ENCODE peak calls at places on chromosomes 2 and 18, in five cellular contexts. P is HepG2, O is K562, B is GM12878, A is SK-N-SH. V is an unnamed sample.

GRCh38 chr18:57113783-57114465 is 33.0 kb upstream of the BOD1L2 start:
- DNase-seq in O (no peak), P (no peak), B (no peak), A (no peak), V (no peak)

GRCh38 chr2:134470561-134471168 is 216.8 kb downstream of the MGAT5 start:
- DNase-seq in P (no peak), O (no peak), A (no peak), B (no peak), V (no peak)

GRCh38 chr2:50746526-50746925 is 285.4 kb downstream of the NRXN1 start:
- DNase-seq in A (peak), B (no peak), O (peak), P (peak), V (peak)

GRCh38 chr2:60033325-60033724 is 520.1 kb downstream of the BCL11A start:
- DNase-seq in B (no peak), P (no peak), A (no peak), O (no peak), V (no peak)

GRCh38 chr2:12727085-12727484 is 10.3 kb downstream of the TRIB2 start:
- DNase-seq in O (no peak), P (no peak), A (no peak), B (no peak), V (no peak)

GRCh38 chr18:24933345-24933744 is 418.6 kb downstream of the ZNF521 start:
- DNase-seq in P (no peak), A (no peak), O (peak), B (no peak), V (no peak)

GRCh38 chr2:158178646-158179045 is 77.0 kb downstream of the UPP2 start:
- DNase-seq in B (no peak), P (no peak), A (peak), O (no peak), V (no peak)

GRCh38 chr2:224894356-224894755 is 147.9 kb downstream of the DOCK10 start:
- DNase-seq in P (no peak), O (no peak), B (peak), A (no peak), V (no peak)

GRCh38 chr2:175446201-175446600 is 264.7 kb upstream of the ATP5MC3 start:
- DNase-seq in A (no peak), O (no peak), B (no peak), P (no peak), V (no peak)

GRCh38 chr2:226548706-226549105 is 250.9 kb downstream of the IRS1 start:
- DNase-seq in O (no peak), B (no peak), P (no peak), A (no peak), V (no peak)

GRCh38 chr18:51135361-51135760 is 62.1 kb downstream of the MEX3C start:
- DNase-seq in O (no peak), A (no peak), P (no peak), B (no peak), V (no peak)

GRCh38 chr2:84844141-84844540 is 36.7 kb downstream of the TRABD2A start:
- DNase-seq in P (no peak), B (no peak), O (no peak), A (no peak), V (no peak)

GRCh38 chr2:62511636-62512035 is 5.6 kb upstream of the TMEM17 start:
- DNase-seq in B (no peak), O (no peak), P (no peak), A (no peak), V (no peak)

GRCh38 chr2:182894174-182894573 is 27.7 kb upstream of the FRZB start:
- DNase-seq in O (no peak), B (no peak), P (no peak), A (no peak), V (no peak)

GRCh38 chr2:28612131-28612812 is 116.4 kb downstream of the PLB1 start:
- DNase-seq in A (no peak), P (no peak), B (no peak), O (no peak), V (no peak)

GRCh38 chr18:79570266-79571201 is 109.1 kb upstream of the CTDP1 start:
- DNase-seq in P (no peak), A (no peak), B (no peak), O (no peak), V (peak)

GRCh38 chr2:119221609-119222008 is 2.0 kb upstream of the STEAP3 start:
- DNase-seq in B (no peak), A (no peak), O (no peak), P (no peak), V (no peak)

GRCh38 chr2:96952976-96953610 is 33.3 kb downstream of the FAM178B start:
- DNase-seq in O (no peak), P (no peak), A (no peak), B (no peak), V (no peak)

GRCh38 chr2:96950391-96951124 is 35.8 kb downstream of the FAM178B start:
- DNase-seq in B (no peak), P (no peak), A (no peak), O (no peak), V (no peak)

GRCh38 chr2:96951125-96951654 is 35.2 kb downstream of the FAM178B start:
- DNase-seq in O (peak), P (peak), A (peak), B (no peak), V (peak)

GRCh38 chr2:96953611-96954489 is 32.5 kb downstream of the FAM178B start:
- DNase-seq in P (no peak), O (no peak), A (no peak), B (no peak), V (no peak)

DNA sequence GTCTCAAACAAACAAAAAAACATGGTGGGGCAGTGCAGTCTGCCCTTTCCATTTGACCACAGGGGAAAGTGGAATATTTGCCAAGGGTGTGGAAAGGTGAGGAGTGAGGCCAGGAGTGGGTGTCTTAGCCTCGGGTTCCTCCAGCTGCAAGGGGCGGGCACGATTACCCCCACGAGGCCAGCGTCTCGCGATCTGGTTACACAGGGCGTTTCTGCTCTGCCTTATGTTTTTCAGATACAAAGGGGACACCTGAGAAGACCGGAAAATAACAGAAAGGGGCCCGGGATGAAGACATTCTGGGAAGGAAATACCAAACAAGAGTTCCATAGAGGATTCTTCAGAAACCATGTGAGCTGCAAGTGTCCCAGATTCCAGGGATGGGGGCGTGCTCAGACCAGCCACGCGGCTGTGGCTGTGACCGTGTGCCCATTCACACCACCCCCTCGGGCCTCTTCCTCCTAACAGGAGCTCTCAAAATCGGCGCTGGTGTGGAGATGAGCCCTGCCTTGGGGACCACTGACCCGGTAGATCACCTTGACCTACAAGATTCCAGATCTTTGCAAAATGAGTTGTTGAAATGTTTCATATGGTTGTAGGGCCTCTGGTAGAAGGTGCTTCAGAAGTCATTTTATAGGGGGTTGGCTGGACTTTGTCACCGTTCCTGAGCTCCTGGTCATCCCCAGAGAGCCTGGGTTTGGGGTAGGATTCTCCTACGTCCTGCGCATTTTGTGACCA is 34.2 kb downstream of the FAM178B start:
- DNase-seq in P (no peak), O (no peak), A (no peak), B (no peak), V (no peak)
- H3K27ac ChIP-seq in P (no peak), O (no peak), A (peak), B (no peak), V (no peak)

DNA sequence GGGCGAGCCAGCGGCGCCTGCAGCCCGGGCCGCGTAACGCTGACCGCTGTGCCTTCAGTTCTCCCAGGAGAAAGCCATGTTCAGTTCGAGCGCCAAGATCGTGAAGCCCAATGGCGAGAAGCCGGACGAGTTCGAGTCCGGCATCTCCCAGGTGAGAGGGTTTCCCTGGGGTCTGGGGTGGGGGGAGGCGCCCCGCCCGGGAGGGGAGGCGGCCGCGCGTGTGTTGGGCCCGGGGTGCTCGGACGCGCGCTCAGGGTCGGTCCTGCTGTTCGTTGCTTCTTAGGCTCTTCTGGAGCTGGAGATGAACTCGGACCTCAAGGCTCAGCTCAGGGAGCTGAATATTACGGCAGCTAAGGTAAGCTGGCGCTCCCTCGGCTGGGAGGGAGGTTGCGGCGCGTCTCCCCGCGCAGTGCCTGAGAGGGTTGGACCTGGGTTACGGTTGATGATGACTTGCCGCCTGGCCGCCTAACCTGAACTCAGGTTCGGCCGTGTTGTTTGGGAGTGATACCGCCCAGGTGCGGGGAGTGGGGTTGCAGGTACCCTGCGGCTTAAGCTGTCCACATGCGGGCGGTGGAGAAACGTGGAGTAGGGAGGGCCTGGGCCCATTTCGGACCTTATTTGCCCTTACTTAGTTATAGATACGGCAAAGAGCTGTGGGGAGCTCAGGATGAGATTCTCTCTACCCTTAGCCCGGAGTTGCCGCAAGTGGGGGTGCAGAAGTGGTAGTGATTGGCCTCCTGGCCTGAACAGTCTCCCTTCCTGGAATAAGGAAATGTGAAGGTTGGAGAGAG is 669 bp downstream of the RPS7 start:
- DNase-seq in B (no peak), P (no peak), O (peak), A (peak), V (no peak)
- TF ChIP-seq ZBTB33 in B (no peak), P (no peak), O (no peak), A (no peak), V (no peak)

GRCh38 chr2:207871911-207872310 is 102.2 kb upstream of the FZD5 start:
- DNase-seq in B (no peak), O (no peak), P (no peak), A (no peak), V (no peak)

GRCh38 chr2:207870814-207871213 is 101.1 kb upstream of the FZD5 start:
- DNase-seq in O (no peak), A (no peak), P (no peak), B (no peak), V (no peak)

GRCh38 chr2:207871506-207871905 is 101.8 kb upstream of the FZD5 start:
- DNase-seq in P (no peak), O (no peak), B (no peak), A (no peak), V (no peak)

GRCh38 chr2:207868855-207869596 is 99.3 kb upstream of the FZD5 start:
- DNase-seq in B (no peak), P (no peak), A (no peak), O (no peak), V (no peak)

GRCh38 chr2:207869784-207870778 is 100.4 kb upstream of the FZD5 start:
- DNase-seq in O (no peak), P (peak), A (no peak), B (no peak), V (no peak)
- H3K27ac ChIP-seq in O (no peak), P (peak), A (peak), B (no peak), V (no peak)

GRCh38 chr2:74902281-74902860 is 56.1 kb upstream of the POLE4 start:
- DNase-seq in A (no peak), B (no peak), P (peak), O (no peak), V (no peak)
- TF ChIP-seq ZBTB33 in A (no peak), B (no peak), P (no peak), O (no peak), V (no peak)

GRCh38 chr2:104840151-104840550 is 13.8 kb upstream of the POU3F3 start:
- DNase-seq in O (no peak), P (no peak), A (no peak), B (no peak), V (no peak)

GRCh38 chr2:104836837-104837236 is 17.1 kb upstream of the POU3F3 start:
- DNase-seq in P (no peak), O (no peak), A (no peak), B (no peak), V (no peak)

GRCh38 chr2:104836253-104836652 is 17.7 kb upstream of the POU3F3 start:
- DNase-seq in B (no peak), A (no peak), O (no peak), P (no peak), V (no peak)

DNA sequence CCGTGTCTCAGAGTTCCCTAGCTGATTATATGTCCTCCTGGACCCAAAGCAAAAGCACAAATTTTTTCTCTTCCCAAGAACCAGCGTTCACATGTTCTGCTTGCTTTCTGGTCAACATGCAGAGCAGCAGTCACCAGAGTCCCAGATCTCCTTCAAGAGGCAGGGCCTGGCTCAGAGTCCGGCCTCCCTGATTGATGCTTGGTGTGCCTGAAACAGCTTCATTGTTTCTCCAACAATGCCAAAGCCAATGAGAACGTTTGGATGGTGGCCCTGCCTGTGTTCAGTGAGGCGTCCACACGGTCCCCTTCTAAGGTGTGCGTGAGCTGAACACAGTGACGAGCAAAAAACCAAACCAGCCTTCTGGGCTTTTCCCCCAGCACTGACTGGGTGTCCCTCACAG is 19.5 kb upstream of the POU3F3 start:
- DNase-seq in B (no peak), P (no peak), O (no peak), A (no peak), V (no peak)
- H3K27ac ChIP-seq in B (no peak), P (no peak), O (no peak), A (no peak), V (no peak)

GRCh38 chr2:11676640-11677039 is 6.6 kb upstream of the NTSR2 start:
- DNase-seq in P (no peak), A (no peak), B (no peak), O (no peak), V (no peak)
- TF ChIP-seq ZBTB33 in P (no peak), A (no peak), B (no peak), O (no peak), V (no peak)

GRCh38 chr2:9594361-9595063 is 36.3 kb downstream of the YWHAQ start:
- DNase-seq in B (no peak), P (peak), O (no peak), A (no peak), V (peak)
- H3K27ac ChIP-seq in B (peak), P (no peak), O (peak), A (no peak), V (peak)